ENCODE peak calls at places on chromosomes 11 and 22, in six cellular contexts. I, H, O, T, Q and Y are unnamed samples.

GRCh38 chr22:31893460-31893859 is 50.9 kb upstream of the YWHAH start:
- DNase-seq in I (no peak), H (no peak), O (no peak), T (no peak), Q (no peak), Y (no peak)

GRCh38 chr11:2233693-2234455 is 36.5 kb downstream of the ASCL2 start:
- DNase-seq in I (no peak), H (no peak), O (no peak), T (no peak), Q (no peak), Y (no peak)

GRCh38 chr11:123434262-123434661 is 4.2 kb downstream of the GRAMD1B start:
- DNase-seq in I (no peak), H (no peak), O (no peak), T (no peak), Q (no peak), Y (no peak)

GRCh38 chr11:66322732-66323427 is 6.0 kb upstream of the CD248 start:
- DNase-seq in I (no peak), H (no peak), O (no peak), T (no peak), Q (peak), Y (no peak)

GRCh38 chr11:118988280-118988679 is 9.7 kb upstream of the CENATAC start:
- DNase-seq in I (no peak), H (peak), O (no peak), T (no peak), Q (no peak), Y (no peak)

GRCh38 chr22:17853066-17853465 is 78.8 kb upstream of the BID start:
- DNase-seq in I (no peak), H (no peak), O (no peak), T (no peak), Q (peak), Y (peak)

GRCh38 chr11:45212566-45213315 is 66.3 kb downstream of the PRDM11 start:
- DNase-seq in I (no peak), H (no peak), O (no peak), T (no peak), Q (peak), Y (no peak)

GRCh38 chr11:130403301-130403804 is 25.1 kb downstream of the ADAMTS8 start:
- DNase-seq in I (no peak), H (peak), O (no peak), T (peak), Q (peak), Y (peak)